ENCODE peak calls at places on chromosomes 11 and 22, in nine cellular contexts. F is fibroblast of lung, L is HepG2, I is brain microvascular endothelial cell, D is left ventricle myocardium inferior, N is adrenal gland, G is psoas muscle, R is heart right ventricle, Q is PC-3. U is an unnamed sample.

GRCh38 chr11:44351006-44351660 is 41.2 kb upstream of the ALX4 start:
- DNase-seq in D (no peak), R (no peak), N (no peak), I (no peak), L (no peak), G (no peak), Q (no peak), F (no peak), U (no peak)

GRCh38 chr11:19769820-19770219 is 57.2 kb downstream of the NAV2 start:
- DNase-seq in F (peak; percentile 88), R (no peak), G (no peak), N (no peak), I (peak; percentile 50), D (no peak), L (no peak), Q (peak; percentile 46), U (no peak)

GRCh38 chr11:74730601-74731260 is 495 bp downstream of the CHRDL2 start:
- DNase-seq in F (no peak), G (no peak), D (no peak), R (no peak), Q (no peak), L (no peak), I (no peak), N (no peak), U (no peak)

GRCh38 chr22:39634530-39635399 is 64.2 kb downstream of the CACNA1I start:
- DNase-seq in D (no peak), L (peak; percentile 12), G (no peak), I (peak; percentile 79), Q (peak; percentile 94), F (peak; percentile 72), R (no peak), N (peak; percentile 86), U (no peak)

GRCh38 chr11:22193348-22194051 is 615 bp downstream of the ANO5 start:
- DNase-seq in F (no peak), I (no peak), D (peak; percentile 22), Q (no peak), R (peak; percentile 29), G (peak; percentile 60), N (peak; percentile 38), L (no peak), U (no peak)

GRCh38 chr11:12531681-12532080 is 142.5 kb upstream of the TEAD1 start:
- DNase-seq in L (no peak), F (no peak), Q (no peak), D (no peak), I (no peak), R (no peak), N (no peak), G (no peak), U (no peak)

GRCh38 chr11:96279421-96280290 is 63.3 kb downstream of the MAML2 start:
- DNase-seq in L (no peak), D (no peak), R (no peak), I (peak; percentile 60), N (no peak), Q (peak; percentile 84), G (no peak), F (peak; percentile 38), U (no peak)

GRCh38 chr11:68351450-68352275 is 39.3 kb downstream of the LRP5 start:
- DNase-seq in Q (no peak), L (no peak), G (no peak), D (no peak), N (no peak), I (no peak), R (no peak), F (no peak), U (no peak)

GRCh38 chr22:27299181-27300085 is 502.1 kb downstream of the MN1 start:
- DNase-seq in G (no peak), F (no peak), L (no peak), I (peak; percentile 20), Q (no peak), D (no peak), R (no peak), N (no peak), U (no peak)

GRCh38 chr11:84800755-84801346 is 826.3 kb downstream of the DLG2 start:
- DNase-seq in D (no peak), G (no peak), I (peak; percentile 56), R (no peak), Q (peak; percentile 83), L (peak; percentile 13), N (no peak), F (peak; percentile 22), U (no peak)

GRCh38 chr11:123187221-123187620 is 7.8 kb downstream of the CLMP start:
- DNase-seq in R (no peak), D (no peak), F (no peak), G (no peak), N (no peak), L (no peak), Q (no peak), I (no peak), U (no peak)

GRCh38 chr11:124600924-124601323 is 10.3 kb upstream of the PANX3 start:
- DNase-seq in Q (no peak), F (no peak), G (no peak), D (no peak), I (no peak), N (no peak), L (no peak), R (no peak), U (no peak)

GRCh38 chr11:77089004-77089545 is 13.6 kb upstream of the OMP start:
- DNase-seq in D (peak; percentile 3), L (no peak), R (no peak), N (peak; percentile 14), F (no peak), Q (no peak), I (no peak), G (no peak), U (no peak)

GRCh38 chr11:40140560-40140959 is 1318.9 kb downstream of the LRRC4C start:
- DNase-seq in Q (no peak), G (no peak), N (no peak), R (no peak), L (no peak), I (no peak), D (no peak), F (no peak), U (no peak)

GRCh38 chr11:100739636-100740035 is 52.5 kb downstream of the ARHGAP42 start:
- DNase-seq in D (no peak), L (peak; percentile 40), I (peak; percentile 96), G (no peak), F (peak; percentile 91), Q (peak; percentile 49), R (no peak), N (peak; percentile 32), U (no peak)

GRCh38 chr11:116927163-116927772 is 89.8 kb upstream of the APOA1 start:
- DNase-seq in G (no peak), F (no peak), R (no peak), Q (peak; percentile 39), D (no peak), I (peak; percentile 12), L (peak; percentile 13), N (no peak), U (peak; percentile 23)

GRCh38 chr11:2702771-2703486 is 3.1 kb upstream of the KCNQ1OT1 start:
- DNase-seq in R (no peak), I (no peak), G (peak; percentile 73), F (no peak), N (peak; percentile 17), L (no peak), Q (no peak), D (peak; percentile 5), U (no peak)

GRCh38 chr11:2703487-2704141 is 3.8 kb upstream of the KCNQ1OT1 start:
- DNase-seq in I (no peak), N (peak; percentile 18), Q (no peak), G (peak; percentile 34), R (no peak), F (no peak), L (no peak), D (peak; percentile 6), U (no peak)

GRCh38 chr11:2706321-2706720 is 6.5 kb upstream of the KCNQ1OT1 start:
- DNase-seq in N (no peak), R (no peak), L (no peak), G (no peak), F (no peak), I (no peak), Q (no peak), D (no peak), U (no peak)

GRCh38 chr11:2704896-2705606 is 5.3 kb upstream of the KCNQ1OT1 start:
- DNase-seq in I (no peak), R (no peak), Q (no peak), N (peak; percentile 15), L (no peak), D (no peak), F (no peak), G (peak; percentile 72), U (no peak)

GRCh38 chr11:2704356-2704755 is 4.6 kb upstream of the KCNQ1OT1 start:
- DNase-seq in D (peak; percentile 3), Q (no peak), F (no peak), L (no peak), R (no peak), I (no peak), G (peak; percentile 34), N (peak; percentile 10), U (no peak)
- H3K27ac ChIP-seq in D (no peak overlapping the region), Q (no peak overlapping the region), F (no peak overlapping the region), L (no peak overlapping the region), R (no peak overlapping the region), I (no peak overlapping the region), G (no peak overlapping the region), N (no peak overlapping the region), U (no peak overlapping the region)

DNA sequence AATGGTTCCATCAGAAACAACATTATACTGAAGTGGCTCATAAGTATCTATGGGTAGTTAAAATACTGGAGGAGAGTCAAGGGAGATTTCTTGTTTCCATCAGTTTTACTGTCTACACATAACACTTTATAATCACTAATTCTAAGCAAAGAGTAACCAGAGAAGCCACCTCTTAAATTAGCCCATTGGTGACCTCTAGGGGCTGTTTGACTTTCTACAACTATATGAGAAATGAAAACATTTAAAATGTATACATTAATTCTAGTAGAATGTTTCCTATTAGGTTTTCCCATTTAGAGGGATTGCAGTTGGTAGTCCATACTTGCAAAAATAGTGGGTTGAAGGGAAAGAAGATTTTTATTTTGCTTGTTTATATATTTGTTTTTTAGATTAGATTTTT is 504.3 kb downstream of the FAM181B start:
- DNase-seq in I (peak; percentile 18), F (peak; percentile 58), L (peak; percentile 12), Q (peak; percentile 37), G (no peak), R (no peak), N (no peak), D (no peak), U (no peak)
- TF ChIP-seq CTCF in I (peak; percentile 32), F (peak; percentile 49), L (peak; percentile 38), Q (peak; percentile 56), G (no peak), R (no peak), N (peak; percentile 45), D (no peak), U (no peak)

DNA sequence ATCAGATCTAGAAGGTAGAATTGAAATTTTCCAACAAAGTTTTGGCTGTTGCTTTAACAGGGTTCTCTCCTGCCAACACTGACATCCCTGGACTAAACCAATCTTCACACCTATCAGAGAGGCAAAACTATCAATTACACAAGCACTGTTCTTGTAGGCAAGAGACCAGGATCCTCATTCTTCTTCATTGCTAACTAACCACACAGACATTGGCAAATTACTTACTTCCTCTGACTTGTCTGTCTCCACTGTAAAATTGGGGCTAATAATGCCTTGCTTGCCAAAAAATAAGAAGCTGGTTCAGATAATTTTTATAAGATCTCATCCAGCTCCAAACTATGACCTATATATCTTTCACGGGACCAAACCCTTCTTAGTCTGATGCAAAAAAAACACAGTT is 93.8 kb upstream of the DDI1 start:
- DNase-seq in I (no peak), G (no peak), Q (no peak), R (no peak), L (no peak), N (no peak), F (no peak), D (no peak), U (no peak)
- H3K36me3 ChIP-seq in I (no peaks in the 10 kb centered on the region), G (no peaks in the 10 kb centered on the region), Q (no peaks in the 10 kb centered on the region), R (no peaks in the 10 kb centered on the region), L (no peaks in the 10 kb centered on the region), N (no peaks in the 10 kb centered on the region), F (no peaks in the 10 kb centered on the region), D (peaks cover 6% of the 10 kb centered on the region), U (no peaks in the 10 kb centered on the region)

GRCh38 chr22:17114958-17115235 is 6.3 kb downstream of the TMEM121B start:
- DNase-seq in I (no peak), D (no peak), F (no peak), R (no peak), L (no peak), Q (no peak), N (no peak), G (no peak), U (no peak)
- H3K27ac ChIP-seq in I (no peak overlapping the region), D (no peak overlapping the region), F (no peak overlapping the region), R (no peak overlapping the region), L (no peak overlapping the region), Q (no peak overlapping the region), N (no peak overlapping the region), G (no peak overlapping the region), U (no peak overlapping the region)

U was measured in CD8-positive, alpha-beta T cell.